ENCODE peak calls at places on chromosome 1, in four cellular contexts. G is HCT116, A is K562, O is H1. B is an unnamed sample.

GRCh38 chr1:247857069-247857985 is at the start of gene TRIM58:
- DNase-seq in A (peak), O (no peak), G (no peak), B (no peak)

GRCh38 chr1:231139125-231139649 is 22.7 kb upstream of the TRIM67 start:
- DNase-seq in A (no peak), O (no peak), G (peak), B (no peak)

GRCh38 chr1:179164494-179164893 is 65.0 kb downstream of the ABL2 start:
- DNase-seq in A (no peak), G (no peak), O (peak), B (peak)

GRCh38 chr1:192809286-192810252 is 730 bp downstream of the RGS2 start:
- DNase-seq in O (no peak), A (peak), G (no peak), B (no peak)

GRCh38 chr1:12387641-12388040 is 157.8 kb downstream of the VPS13D start:
- DNase-seq in O (no peak), G (peak), A (no peak), B (no peak)

GRCh38 chr1:7388488-7389185 is 382.5 kb upstream of the VAMP3 start:
- DNase-seq in O (no peak), G (no peak), A (no peak), B (no peak)

GRCh38 chr1:213984387-213985180 is 3.2 kb upstream of the PROX1 start:
- DNase-seq in O (no peak), G (no peak), A (no peak), B (no peak)

GRCh38 chr1:156748670-156749428 is 2.6 kb downstream of the HDGF start:
- DNase-seq in O (no peak), A (no peak), G (no peak), B (peak)

GRCh38 chr1:2961081-2961480 is 60.2 kb upstream of the ACTRT2 start:
- DNase-seq in A (no peak), G (no peak), O (no peak), B (no peak)

GRCh38 chr1:240608707-240609106 is 3.2 kb downstream of the GREM2 start:
- DNase-seq in O (no peak), A (no peak), G (no peak), B (no peak)

GRCh38 chr1:30764939-30765582 is 7.5 kb upstream of the LAPTM5 start:
- DNase-seq in A (no peak), G (no peak), O (no peak), B (no peak)

GRCh38 chr1:79197421-79197820 is 190.9 kb upstream of the ADGRL4 start:
- DNase-seq in G (peak), A (no peak), O (no peak), B (no peak)
- TF ChIP-seq FOSL1 in G (no peak), A (no peak), O (no peak), B (no peak)

DNA sequence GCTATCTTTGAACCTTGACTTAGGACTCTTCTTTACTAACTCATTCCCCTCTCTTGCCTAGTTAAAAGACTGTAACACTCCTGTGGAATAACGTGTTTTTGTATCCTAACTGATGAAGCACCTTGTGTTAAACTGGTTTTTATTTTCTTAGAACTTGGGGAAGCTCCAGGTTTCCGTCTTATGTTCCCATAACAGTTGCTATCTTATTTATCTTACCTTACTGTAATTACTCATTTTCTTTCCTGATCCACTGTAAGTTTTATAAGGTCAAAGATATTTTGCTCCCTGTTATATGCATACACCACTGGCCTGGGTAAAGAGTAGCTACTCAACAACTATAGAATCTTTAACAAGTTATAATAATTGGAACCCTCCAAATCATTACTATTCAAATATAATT is 43.1 kb downstream of the RPL5 start:
- DNase-seq in A (no peak), G (no peak), O (no peak), B (no peak)
- TF ChIP-seq ZNF274 in A (no peak), G (no peak), O (no peak), B (no peak)

GRCh38 chr1:207603777-207604176 is 41.2 kb upstream of the CR1L start:
- DNase-seq in G (no peak), A (no peak), O (no peak), B (peak)
- TF ChIP-seq FOSL1 in G (no peak), A (peak), O (no peak), B (peak)

DNA sequence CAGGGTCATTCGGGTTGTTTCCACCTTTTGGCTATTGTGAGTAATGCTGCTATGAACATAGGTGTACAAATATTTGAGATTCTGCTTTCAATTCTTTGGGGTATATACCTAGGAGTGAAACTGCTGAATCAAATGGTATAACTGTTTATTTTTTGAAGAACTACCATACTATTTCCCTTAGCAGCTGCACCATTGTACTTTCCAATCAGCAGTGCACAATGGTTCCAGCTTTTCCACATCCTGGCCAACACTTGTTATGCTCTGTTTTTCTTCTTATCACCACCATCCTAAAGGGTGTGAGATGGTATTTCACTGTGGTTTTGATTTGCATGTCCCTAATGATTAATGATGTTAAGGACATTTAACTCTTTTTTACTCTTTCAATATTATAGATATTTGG is 3.6 kb upstream of the ABCA4 start:
- DNase-seq in A (no peak), O (no peak), G (no peak), B (no peak)
- TF ChIP-seq ZNF274 in A (no peak), O (no peak), G (no peak), B (no peak)

DNA sequence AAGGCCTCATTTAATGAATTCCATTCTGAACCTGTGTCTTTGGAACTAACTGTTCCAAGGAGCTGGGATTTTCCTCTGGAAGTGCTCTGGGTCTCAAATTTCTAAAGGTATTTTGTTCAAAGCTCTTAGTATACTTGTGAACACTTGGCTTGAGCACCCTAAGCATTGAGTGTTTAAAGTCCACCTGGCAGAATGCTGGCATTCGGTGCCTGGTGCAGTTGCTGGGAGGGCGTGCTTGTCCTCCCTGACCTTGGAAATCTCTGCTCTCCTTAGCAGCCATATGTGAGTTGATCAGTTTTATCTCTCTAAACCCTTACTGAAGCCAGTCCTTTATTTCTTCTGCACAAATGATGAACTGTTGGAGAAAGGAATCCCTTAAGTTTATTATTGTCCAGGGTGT is 3.0 kb downstream of the MTARC2 start:
- DNase-seq in O (no peak), A (no peak), G (no peak), B (no peak)
- TF ChIP-seq FOSL1 in O (no peak), A (no peak), G (no peak), B (no peak)

GRCh38 chr1:22221233-22221780 is 78.4 kb upstream of the WNT4 start:
- DNase-seq in A (no peak), G (no peak), O (no peak), B (no peak)
- TF ChIP-seq ZNF274 in A (no peak), G (no peak), O (no peak), B (no peak)

DNA sequence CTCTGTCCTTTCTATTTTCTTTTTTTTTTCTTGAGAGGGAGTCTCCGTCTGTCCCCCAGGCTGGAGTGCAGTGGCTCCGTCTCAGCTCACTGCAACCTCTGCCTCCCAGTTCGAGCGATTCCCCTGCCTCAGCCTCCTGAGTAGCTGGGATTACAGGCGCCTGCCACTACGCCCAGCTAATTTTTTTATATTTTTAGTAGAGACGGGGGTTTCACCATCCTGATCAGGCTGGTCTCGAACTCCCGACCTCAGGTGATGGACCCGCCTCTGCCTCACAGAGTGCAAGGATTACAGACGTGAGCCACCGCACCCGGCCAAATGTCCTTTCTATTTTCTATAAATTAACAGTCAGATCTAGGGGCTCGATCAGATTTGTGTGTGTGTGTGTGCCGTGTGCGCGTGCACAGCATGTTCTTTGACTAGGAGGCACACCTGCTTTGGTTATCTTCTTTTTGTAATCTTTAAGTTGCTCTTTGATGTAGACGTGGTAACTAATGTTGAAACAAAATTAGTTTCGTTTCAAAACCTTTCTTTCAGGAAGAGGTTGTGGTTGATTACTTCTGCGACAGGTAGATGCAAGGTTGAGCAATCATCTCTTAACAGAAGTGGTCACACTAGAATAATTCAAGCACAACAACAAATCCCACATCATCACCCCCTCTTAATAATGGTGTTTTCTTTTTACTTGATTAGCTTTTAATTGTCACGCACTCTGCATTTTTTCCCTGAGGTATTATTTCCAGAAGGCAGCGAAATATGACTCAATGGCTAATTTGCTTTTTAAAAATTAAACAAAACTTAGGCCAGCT is 779 bp upstream of the DEGS1 start:
- DNase-seq in O (no peak), A (no peak), G (no peak), B (no peak)
- TF ChIP-seq FOSL1 in O (no peak), A (no peak), G (peak), B (no peak)

GRCh38 chr1:180255538-180256352 is 25.7 kb downstream of the LHX4 start:
- DNase-seq in A (no peak), G (no peak), O (no peak), B (no peak)
- TF ChIP-seq ZNF274 in A (no peak), G (no peak), O (no peak), B (no peak)

GRCh38 chr1:172289448-172289847 is 131.0 kb upstream of the C1orf105 start:
- DNase-seq in A (no peak), G (no peak), O (no peak), B (no peak)
- TF ChIP-seq FOSL1 in A (no peak), G (no peak), O (no peak), B (no peak)

GRCh38 chr1:13469343-13469742 is 44.5 kb downstream of the LRRC38 start:
- DNase-seq in A (peak), G (no peak), O (no peak), B (peak)
- TF ChIP-seq ZNF274 in A (no peak), G (no peak), O (no peak), B (no peak)

B was measured in HepG2.